ENCODE peak calls at places on chromosome 2, in ten cellular contexts. H is ovary, F is brain pericyte, R is NCI-H2029, Y is H54, V is AG08396, C is OCI-M1, O is lower lobe of right lung, U is GM12865, E is frontal cortex. A is an unnamed sample.

GRCh38 chr2:221385716-221386115 is 186.4 kb downstream of the EPHA4 start:
- DNase-seq in O (no peak), F (no peak), H (no peak), C (no peak), E (no peak), V (no peak), Y (no peak), R (no peak), U (no peak), A (peak; percentile 57)

GRCh38 chr2:45013229-45014015 is 4.2 kb upstream of the SIX2 start:
- DNase-seq in C (no peak), R (no peak), H (no peak), Y (no peak), E (peak; percentile 28), F (no peak), O (no peak), U (no peak), V (no peak), A (no peak)

GRCh38 chr2:236661064-236661761 is 91.6 kb downstream of the ACKR3 start:
- DNase-seq in E (no peak), U (no peak), F (no peak), V (no peak), R (no peak), H (no peak), Y (no peak), O (no peak), C (no peak), A (peak; percentile 87)

GRCh38 chr2:177325554-177325953 is 61.0 kb upstream of the NFE2L2 start:
- DNase-seq in Y (no peak), E (no peak), R (no peak), C (no peak), F (no peak), U (no peak), V (no peak), O (no peak), H (no peak), A (peak; percentile 89)

GRCh38 chr2:45776160-45776955 is 124.9 kb downstream of the PRKCE start:
- DNase-seq in E (no peak), R (no peak), O (no peak), V (no peak), F (no peak), H (no peak), Y (no peak), C (no peak), U (no peak), A (no peak)

GRCh38 chr2:96511851-96512250 is 6.7 kb upstream of the NEURL3 start:
- DNase-seq in E (no peak), H (no peak), R (no peak), Y (no peak), V (no peak), F (no peak), O (no peak), C (no peak), U (no peak), A (no peak)

GRCh38 chr2:75833386-75833785 is 122.7 kb upstream of the GCFC2 start:
- DNase-seq in C (no peak), E (no peak), V (no peak), Y (no peak), F (no peak), U (no peak), R (no peak), O (no peak), H (no peak), A (peak; percentile 64)

GRCh38 chr2:240789501-240790369 is 30.3 kb downstream of the KIF1A start:
- DNase-seq in F (no peak), H (no peak), U (peak; percentile 28), R (no peak), Y (no peak), C (no peak), V (no peak), E (no peak), O (peak; percentile 36), A (no peak)

GRCh38 chr2:221572180-221572820 is at the start of gene EPHA4:
- DNase-seq in O (peak; percentile 87), R (peak; percentile 55), F (no peak), C (peak; percentile 6), E (peak; percentile 93), H (peak; percentile 96), V (peak; percentile 96), U (peak; percentile 77), Y (peak; percentile 71), A (peak; percentile 67)

GRCh38 chr2:9287400-9288059 is 80.9 kb downstream of the ASAP2 start:
- DNase-seq in U (no peak), Y (peak; percentile 79), R (no peak), F (no peak), C (no peak), O (no peak), H (no peak), V (peak; percentile 92), E (no peak), A (peak; percentile 100)

GRCh38 chr2:94763318-94763717 is 107.9 kb upstream of the TEKT4 start:
- DNase-seq in R (no peak), O (no peak), V (no peak), E (no peak), Y (no peak), U (no peak), F (no peak), C (no peak), H (no peak), A (no peak)

GRCh38 chr2:10305715-10306114 is 3.0 kb downstream of the HPCAL1 start:
- DNase-seq in V (no peak), E (no peak), F (no peak), U (no peak), C (peak; percentile 22), H (no peak), Y (no peak), R (no peak), O (no peak), A (no peak)

GRCh38 chr2:222869252-222869560 is 8.4 kb downstream of the ACSL3 start:
- DNase-seq in C (peak; percentile 68), E (no peak), F (no peak), V (no peak), Y (no peak), R (no peak), U (no peak), H (no peak), O (no peak), A (no peak)

GRCh38 chr2:127437056-127437455 is 18.8 kb downstream of the PROC start:
- DNase-seq in U (no peak), C (no peak), V (no peak), O (no peak), F (no peak), H (no peak), E (no peak), R (no peak), Y (no peak), A (no peak)

GRCh38 chr2:202104286-202104870 is 31.3 kb downstream of the KIAA2012 start:
- DNase-seq in F (no peak), O (peak; percentile 60), Y (peak; percentile 49), U (peak; percentile 58), C (peak; percentile 83), R (no peak), H (no peak), E (no peak), V (peak; percentile 49), A (peak; percentile 43)

GRCh38 chr2:437772-438393 is 150.0 kb upstream of the ALKAL2 start:
- DNase-seq in E (no peak), O (no peak), R (peak; percentile 40), C (peak; percentile 26), Y (no peak), H (no peak), V (no peak), U (peak; percentile 52), F (no peak), A (no peak)

GRCh38 chr2:71503827-71504226 is 50.5 kb downstream of the DYSF start:
- DNase-seq in H (no peak), U (no peak), V (no peak), E (no peak), R (no peak), F (no peak), Y (no peak), O (no peak), C (no peak), A (peak; percentile 39)

GRCh38 chr2:174051741-174052638 is 86.8 kb upstream of the SP3 start:
- DNase-seq in E (no peak), O (no peak), F (no peak), H (no peak), U (no peak), R (no peak), Y (peak; percentile 62), V (peak; percentile 89), C (peak; percentile 35), A (peak; percentile 76)

GRCh38 chr2:229268626-229269025 is 2.5 kb downstream of the PID1 start:
- DNase-seq in O (no peak), U (no peak), E (no peak), H (no peak), R (no peak), C (no peak), F (no peak), Y (no peak), V (peak; percentile 44), A (peak; percentile 38)

GRCh38 chr2:42085706-42086487 is 38.1 kb downstream of the PKDCC start:
- DNase-seq in F (no peak), H (no peak), C (no peak), R (no peak), Y (no peak), V (no peak), E (no peak), O (no peak), U (no peak), A (no peak)

GRCh38 chr2:41698787-41699422 is 348.9 kb upstream of the PKDCC start:
- DNase-seq in V (peak; percentile 38), O (no peak), H (peak; percentile 64), Y (peak; percentile 7), U (peak; percentile 41), E (no peak), F (no peak), C (peak; percentile 12), R (no peak), A (no peak)

GRCh38 chr2:45806563-45807358 is 155.3 kb downstream of the PRKCE start:
- DNase-seq in V (no peak), F (no peak), Y (no peak), E (no peak), C (no peak), O (no peak), R (no peak), H (no peak), U (peak; percentile 52), A (no peak)

GRCh38 chr2:157182834-157183396 is 74.6 kb upstream of the GALNT5 start:
- DNase-seq in O (no peak), C (no peak), V (peak; percentile 53), U (no peak), F (peak; percentile 68), R (peak; percentile 69), Y (peak; percentile 10), H (no peak), E (no peak), A (peak; percentile 98)

GRCh38 chr2:109275120-109276040 is 146.4 kb downstream of the SH3RF3 start:
- DNase-seq in H (no peak), C (peak; percentile 3), R (peak; percentile 90), V (no peak), U (no peak), O (no peak), Y (no peak), E (no peak), F (no peak), A (no peak)

GRCh38 chr2:38598200-38598990 is 4.3 kb downstream of the HNRNPLL start:
- DNase-seq in Y (no peak), H (no peak), O (no peak), R (no peak), E (no peak), U (no peak), C (no peak), F (no peak), V (no peak), A (no peak)

GRCh38 chr2:36376992-36377738 is 21.6 kb downstream of the CRIM1 start:
- DNase-seq in F (no peak), V (no peak), O (peak; percentile 57), E (no peak), Y (no peak), C (no peak), R (no peak), H (no peak), U (no peak), A (peak; percentile 93)

GRCh38 chr2:106995560-106995959 is 109.6 kb upstream of the ST6GAL2 start:
- DNase-seq in C (no peak), R (no peak), Y (no peak), E (no peak), V (no peak), F (no peak), O (no peak), U (no peak), H (no peak), A (no peak)

GRCh38 chr2:65491381-65491903 is 59.0 kb upstream of the SPRED2 start:
- DNase-seq in Y (no peak), C (no peak), O (no peak), F (peak; percentile 3), R (peak; percentile 7), E (no peak), V (no peak), H (no peak), U (no peak), A (peak; percentile 16)

A was measured in bronchial epithelial cell.